ENCODE peak calls at places on chromosomes 1 and 21, in four cellular contexts. One of them, this sample, is unnamed.

GRCh38 chr1:20291621-20292020 is 946 bp downstream of the VWA5B1 start:
- DNase-seq in dorsolateral prefrontal cortex: no peak
- DNase-seq in endodermal cell: peak
- DNase-seq in spleen: no peak
- DNase-seq in this sample: no peak

GRCh38 chr1:2279210-2279639 is 51.1 kb downstream of the SKI start:
- DNase-seq in spleen: peak
- DNase-seq in dorsolateral prefrontal cortex: no peak
- DNase-seq in endodermal cell: peak
- DNase-seq in this sample: peak

GRCh38 chr1:33763406-33763805 is 100.5 kb upstream of the HMGB4 start:
- DNase-seq in spleen: no peak
- DNase-seq in dorsolateral prefrontal cortex: no peak
- DNase-seq in endodermal cell: peak
- DNase-seq in this sample: no peak

GRCh38 chr1:14259191-14259757 is 339.2 kb upstream of the KAZN start:
- DNase-seq in endodermal cell: no peak
- DNase-seq in spleen: no peak
- DNase-seq in dorsolateral prefrontal cortex: peak
- DNase-seq in this sample: no peak

GRCh38 chr21:34795152-34796141 is 126.7 kb downstream of the CLIC6 start:
- DNase-seq in dorsolateral prefrontal cortex: no peak
- DNase-seq in spleen: no peak
- DNase-seq in endodermal cell: no peak
- DNase-seq in this sample: no peak

GRCh38 chr1:168225476-168226190 is at the start of gene SFT2D2:
- DNase-seq in spleen: peak
- DNase-seq in dorsolateral prefrontal cortex: peak
- DNase-seq in endodermal cell: peak
- DNase-seq in this sample: peak

GRCh38 chr1:204941415-204942338 is 71.0 kb downstream of the NFASC start:
- DNase-seq in spleen: peak
- DNase-seq in endodermal cell: peak
- DNase-seq in dorsolateral prefrontal cortex: peak
- DNase-seq in this sample: peak

GRCh38 chr1:229065613-229066012 is 205.3 kb upstream of the RAB4A start:
- DNase-seq in endodermal cell: no peak
- DNase-seq in dorsolateral prefrontal cortex: no peak
- DNase-seq in spleen: no peak
- DNase-seq in this sample: no peak

GRCh38 chr1:226223786-226224244 is 351 bp downstream of the MIXL1 start:
- DNase-seq in dorsolateral prefrontal cortex: no peak
- DNase-seq in endodermal cell: peak
- DNase-seq in spleen: peak
- DNase-seq in this sample: peak

GRCh38 chr21:16330340-16331319 is 600.8 kb downstream of the USP25 start:
- DNase-seq in spleen: no peak
- DNase-seq in dorsolateral prefrontal cortex: peak
- DNase-seq in endodermal cell: no peak
- DNase-seq in this sample: peak

GRCh38 chr21:32597205-32597604 is 11.9 kb upstream of the TCP10L start:
- DNase-seq in dorsolateral prefrontal cortex: no peak
- DNase-seq in spleen: no peak
- DNase-seq in endodermal cell: no peak
- DNase-seq in this sample: no peak

GRCh38 chr1:98903726-98904125 is 100.9 kb downstream of the PLPPR5 start:
- DNase-seq in dorsolateral prefrontal cortex: no peak
- DNase-seq in endodermal cell: no peak
- DNase-seq in spleen: no peak
- DNase-seq in this sample: no peak

GRCh38 chr1:198970919-198971318 is 332.1 kb downstream of the PTPRC start:
- DNase-seq in dorsolateral prefrontal cortex: no peak
- DNase-seq in spleen: no peak
- DNase-seq in endodermal cell: no peak
- DNase-seq in this sample: no peak

GRCh38 chr21:44711327-44712202 is at the start of gene TSPEAR:
- DNase-seq in endodermal cell: peak
- DNase-seq in dorsolateral prefrontal cortex: no peak
- DNase-seq in spleen: peak
- DNase-seq in this sample: no peak

GRCh38 chr1:118773656-118774055 is 214.5 kb downstream of the TBX15 start:
- DNase-seq in endodermal cell: no peak
- DNase-seq in dorsolateral prefrontal cortex: no peak
- DNase-seq in spleen: no peak
- DNase-seq in this sample: no peak

GRCh38 chr1:229768232-229768631 is 142.2 kb downstream of the URB2 start:
- DNase-seq in dorsolateral prefrontal cortex: no peak
- DNase-seq in spleen: no peak
- DNase-seq in endodermal cell: no peak
- DNase-seq in this sample: no peak

GRCh38 chr1:207309775-207310273 is 11.7 kb upstream of the CD55 start:
- DNase-seq in dorsolateral prefrontal cortex: peak
- DNase-seq in spleen: no peak
- DNase-seq in endodermal cell: peak
- DNase-seq in this sample: no peak

GRCh38 chr1:119160851-119161250 is 20.4 kb upstream of the WARS2 start:
- DNase-seq in dorsolateral prefrontal cortex: no peak
- DNase-seq in spleen: no peak
- DNase-seq in endodermal cell: no peak
- DNase-seq in this sample: no peak

GRCh38 chr1:182392045-182393028 is 747 bp upstream of the GLUL start:
- DNase-seq in dorsolateral prefrontal cortex: peak
- DNase-seq in spleen: peak
- DNase-seq in endodermal cell: no peak
- DNase-seq in this sample: no peak

GRCh38 chr1:186188004-186188539 is 187.0 kb downstream of the TPR start:
- DNase-seq in spleen: no peak
- DNase-seq in endodermal cell: no peak
- DNase-seq in dorsolateral prefrontal cortex: no peak
- DNase-seq in this sample: no peak

GRCh38 chr1:94298861-94299260 is 61.5 kb upstream of the ARHGAP29 start:
- DNase-seq in spleen: no peak
- DNase-seq in endodermal cell: no peak
- DNase-seq in dorsolateral prefrontal cortex: no peak
- DNase-seq in this sample: no peak

GRCh38 chr1:184036517-184036949 is 995 bp downstream of the COLGALT2 start:
- DNase-seq in endodermal cell: peak
- DNase-seq in spleen: no peak
- DNase-seq in dorsolateral prefrontal cortex: peak
- DNase-seq in this sample: peak

GRCh38 chr1:9753121-9753531 is 70.6 kb downstream of the CLSTN1 start:
- DNase-seq in endodermal cell: no peak
- DNase-seq in dorsolateral prefrontal cortex: peak
- DNase-seq in spleen: no peak
- DNase-seq in this sample: no peak

GRCh38 chr1:50976111-50976889 is 6.3 kb downstream of the CDKN2C start:
- DNase-seq in endodermal cell: peak
- DNase-seq in spleen: no peak
- DNase-seq in dorsolateral prefrontal cortex: no peak
- DNase-seq in this sample: no peak

GRCh38 chr1:246661451-246661850 is 62.8 kb upstream of the SCCPDH start:
- DNase-seq in endodermal cell: no peak
- DNase-seq in dorsolateral prefrontal cortex: no peak
- DNase-seq in spleen: no peak
- DNase-seq in this sample: no peak

GRCh38 chr21:43771698-43772367 is 4.3 kb downstream of the CSTB start:
- DNase-seq in dorsolateral prefrontal cortex: no peak
- DNase-seq in spleen: no peak
- DNase-seq in endodermal cell: no peak
- DNase-seq in this sample: no peak

DNA sequence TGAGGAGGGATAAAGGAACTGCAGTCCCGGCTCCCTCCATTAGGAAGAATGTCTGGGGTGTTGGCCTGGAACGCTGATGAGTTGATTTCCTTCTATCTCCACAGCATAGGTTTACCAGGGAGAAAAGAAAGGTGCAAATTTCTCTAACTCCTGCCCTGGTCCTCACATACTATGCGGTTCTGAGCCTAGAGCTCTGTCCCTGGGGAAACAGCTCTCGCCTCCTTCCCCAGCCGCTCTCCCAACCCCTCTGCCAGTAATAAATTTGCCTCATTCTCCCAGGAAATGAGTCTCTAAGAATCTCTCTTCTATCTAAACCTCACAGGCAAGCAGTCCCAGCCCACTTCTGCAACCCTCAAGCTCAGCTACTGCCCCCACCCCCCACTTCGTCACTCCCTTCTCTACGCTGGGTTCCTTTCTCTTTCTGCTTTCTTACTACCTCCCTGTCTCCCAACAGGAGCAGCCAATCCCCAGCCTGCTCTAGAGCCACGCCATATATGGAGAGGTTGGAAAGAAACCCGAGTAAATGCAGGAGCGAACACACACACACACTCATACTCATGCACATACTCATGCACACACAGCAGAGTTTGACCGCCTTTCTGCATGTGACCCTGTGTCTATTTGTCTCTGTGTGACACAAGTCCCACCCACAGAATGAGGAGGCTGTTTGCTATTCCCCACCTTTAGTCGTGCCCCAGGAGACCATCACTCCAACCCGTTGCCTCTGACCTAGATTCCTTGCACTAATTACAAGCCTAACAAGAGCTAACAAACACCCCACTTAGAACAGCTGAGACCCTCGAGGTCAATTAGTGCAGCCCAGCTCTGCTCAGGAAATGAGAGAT is 13.4 kb downstream of the PLEKHO1 start:
- DNase-seq in dorsolateral prefrontal cortex: peak
- DNase-seq in spleen: peak
- DNase-seq in endodermal cell: peak
- DNase-seq in this sample: peak
- TF ChIP-seq CTCF in dorsolateral prefrontal cortex: no peak
- TF ChIP-seq CTCF in spleen: no peak
- TF ChIP-seq CTCF in endodermal cell: peak
- TF ChIP-seq CTCF in this sample: peak

GRCh38 chr1:202234331-202235002 is 40.9 kb downstream of the LGR6 start:
- DNase-seq in spleen: no peak
- DNase-seq in endodermal cell: no peak
- DNase-seq in dorsolateral prefrontal cortex: no peak
- DNase-seq in this sample: no peak

GRCh38 chr1:202235003-202235660 is 41.5 kb downstream of the LGR6 start:
- DNase-seq in dorsolateral prefrontal cortex: no peak
- DNase-seq in endodermal cell: no peak
- DNase-seq in spleen: peak
- DNase-seq in this sample: no peak

GRCh38 chr1:202235856-202236837 is 42.5 kb downstream of the LGR6 start:
- DNase-seq in dorsolateral prefrontal cortex: no peak
- DNase-seq in endodermal cell: peak
- DNase-seq in spleen: peak
- DNase-seq in this sample: peak

GRCh38 chr1:202238914-202239313 is 45.3 kb downstream of the LGR6 start:
- DNase-seq in spleen: peak
- DNase-seq in endodermal cell: peak
- DNase-seq in dorsolateral prefrontal cortex: no peak
- DNase-seq in this sample: no peak

DNA sequence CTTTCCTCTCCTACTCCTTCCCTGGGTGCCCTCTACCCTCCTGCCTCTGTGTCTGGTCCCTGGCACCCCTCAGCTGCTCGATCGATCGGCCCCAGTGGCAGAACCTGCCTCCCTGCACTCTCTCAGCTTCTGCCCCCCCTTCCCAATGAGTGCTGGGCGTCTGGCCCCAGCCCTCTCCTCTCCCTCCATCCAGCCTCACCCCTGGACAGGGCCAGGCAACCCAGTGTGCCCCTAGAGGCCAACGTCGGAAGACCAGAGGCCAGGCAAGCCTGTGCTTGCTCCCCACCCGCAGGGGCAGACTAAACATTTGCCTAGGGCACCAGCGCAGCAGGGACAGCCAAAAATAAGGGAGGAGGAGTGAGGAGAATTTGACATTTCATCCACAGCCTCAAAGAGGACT is 43.5 kb downstream of the LGR6 start:
- DNase-seq in endodermal cell: peak
- DNase-seq in dorsolateral prefrontal cortex: no peak
- DNase-seq in spleen: peak
- DNase-seq in this sample: peak
- TF ChIP-seq CTCF in endodermal cell: peak
- TF ChIP-seq CTCF in dorsolateral prefrontal cortex: no peak
- TF ChIP-seq CTCF in spleen: no peak
- TF ChIP-seq CTCF in this sample: peak

DNA sequence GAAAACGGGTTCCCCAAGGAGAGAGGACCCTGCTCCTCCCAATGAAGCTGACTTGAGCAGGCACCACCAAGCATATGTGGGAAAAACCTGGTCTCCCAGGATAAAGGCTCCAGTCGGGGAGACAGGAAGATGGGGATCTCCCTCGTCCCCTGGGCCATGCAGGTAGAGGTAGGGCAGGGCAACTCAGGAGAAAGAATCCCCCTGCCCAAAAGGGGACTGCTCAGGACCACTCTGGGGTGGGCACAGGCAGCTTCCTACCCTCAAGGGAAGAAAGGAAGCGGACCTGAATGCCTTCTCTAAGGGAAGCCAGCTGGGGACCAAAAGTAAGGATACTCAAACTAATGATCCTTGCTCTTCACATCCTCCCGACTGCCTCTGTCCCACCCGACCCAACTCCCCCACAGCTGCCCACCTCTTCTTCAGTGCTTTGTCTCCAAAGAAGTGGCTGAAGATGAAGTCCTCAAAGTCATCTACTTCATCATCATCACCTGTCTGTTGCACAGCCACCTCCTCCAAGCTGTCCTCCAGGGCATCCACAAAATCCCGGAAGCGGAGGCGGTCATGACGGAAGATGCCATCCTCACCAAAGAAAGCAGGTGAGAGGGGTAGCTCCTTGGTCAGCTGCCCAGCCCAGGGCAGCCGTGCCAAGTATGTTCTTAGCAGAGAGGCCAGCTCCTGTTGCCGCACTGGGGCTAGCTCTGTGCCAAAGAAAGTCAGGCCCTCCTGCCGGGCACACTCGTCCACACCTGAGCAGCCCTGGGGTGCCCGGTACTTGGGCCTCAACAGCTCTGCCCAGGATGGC is 8.8 kb upstream of the PMVK start:
- DNase-seq in dorsolateral prefrontal cortex: no peak
- DNase-seq in endodermal cell: no peak
- DNase-seq in spleen: no peak
- DNase-seq in this sample: no peak
- TF ChIP-seq CTCF in dorsolateral prefrontal cortex: no peak
- TF ChIP-seq CTCF in endodermal cell: no peak
- TF ChIP-seq CTCF in spleen: no peak
- TF ChIP-seq CTCF in this sample: no peak

DNA sequence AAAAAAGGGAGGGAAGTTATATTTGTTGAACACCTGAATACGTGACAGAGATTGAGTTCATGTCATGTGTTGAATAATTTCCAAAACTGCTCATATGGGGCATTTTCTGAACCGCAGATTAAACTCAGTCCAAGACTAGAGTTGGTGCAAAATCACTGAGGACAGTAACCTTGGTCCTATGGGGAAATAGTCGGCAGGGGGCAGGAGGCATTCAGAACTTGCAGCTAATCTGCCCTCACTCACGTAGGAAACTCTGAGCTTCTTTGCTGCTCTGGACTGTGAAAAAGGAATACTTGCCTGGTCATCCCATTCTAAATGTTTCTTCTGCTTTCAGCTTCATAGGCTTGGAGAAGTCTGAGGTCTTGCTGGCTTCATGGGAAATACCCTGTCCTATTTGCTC is 228.3 kb upstream of the ZP4 start:
- DNase-seq in endodermal cell: no peak
- DNase-seq in spleen: no peak
- DNase-seq in dorsolateral prefrontal cortex: no peak
- DNase-seq in this sample: no peak
- TF ChIP-seq CTCF in endodermal cell: peak
- TF ChIP-seq CTCF in spleen: no peak
- TF ChIP-seq CTCF in dorsolateral prefrontal cortex: no peak
- TF ChIP-seq CTCF in this sample: no peak